ENCODE peak calls at places on chromosomes 12 and 14, in eight cellular contexts. J is ovary, C is cardiac muscle cell, X is astrocyte, N is PC-3, W is IMR-90, Q is heart left ventricle, R is progenitor cell of endocrine pancreas. D is an unnamed sample.

GRCh38 chr14:53450871-53451270 is 297.7 kb upstream of the DDHD1 start:
- DNase-seq in J (no peak), C (peak), X (peak), N (peak), W (no peak), Q (no peak), R (no peak), D (no peak)

GRCh38 chr14:96965885-96966595 is 168.9 kb downstream of the VRK1 start:
- DNase-seq in J (no peak), C (no peak), X (no peak), N (no peak), W (no peak), Q (no peak), R (no peak), D (no peak)

GRCh38 chr14:28704153-28704552 is 62.4 kb upstream of the FOXG1 start:
- DNase-seq in J (no peak), C (no peak), X (peak), N (peak), W (no peak), Q (no peak), R (no peak), D (peak)

GRCh38 chr12:125013816-125014442 is 20.5 kb downstream of the BRI3BP start:
- DNase-seq in J (no peak), C (no peak), X (no peak), N (no peak), W (no peak), Q (no peak), R (no peak), D (no peak)

GRCh38 chr12:106302401-106303201 is at the start of gene TCP11L2:
- DNase-seq in J (peak), C (peak), X (peak), N (peak), W (peak), Q (peak), R (peak), D (peak)

GRCh38 chr12:18400186-18400585 is 138.9 kb downstream of the PIK3C2G start:
- DNase-seq in J (no peak), C (peak), X (peak), N (no peak), W (peak), Q (no peak), R (no peak), D (no peak)

GRCh38 chr12:30753233-30753632 is 1.5 kb downstream of the CAPRIN2 start:
- DNase-seq in J (no peak), C (peak), X (peak), N (peak), W (peak), Q (no peak), R (no peak), D (peak)

GRCh38 chr12:105228494-105228893 is 7.5 kb downstream of the APPL2 start:
- DNase-seq in J (no peak), C (peak), X (peak), N (no peak), W (peak), Q (no peak), R (no peak), D (no peak)

GRCh38 chr12:119157528-119157927 is 21.2 kb upstream of the HSPB8 start:
- DNase-seq in J (no peak), C (no peak), X (no peak), N (no peak), W (no peak), Q (peak), R (no peak), D (no peak)

GRCh38 chr12:53065975-53066593 is 13.1 kb downstream of the SPRYD3 start:
- DNase-seq in J (peak), C (peak), X (peak), N (peak), W (peak), Q (peak), R (peak), D (peak)

GRCh38 chr12:89051065-89051677 is 301.1 kb downstream of the DUSP6 start:
- DNase-seq in J (no peak), C (peak), X (peak), N (peak), W (peak), Q (peak), R (no peak), D (peak)

GRCh38 chr14:100303179-100303578 is 3.1 kb downstream of the SLC25A29 start:
- DNase-seq in J (no peak), C (no peak), X (no peak), N (peak), W (no peak), Q (no peak), R (no peak), D (no peak)

GRCh38 chr12:86774841-86775386 is 518.7 kb upstream of the MGAT4C start:
- DNase-seq in J (no peak), C (peak), X (peak), N (peak), W (peak), Q (no peak), R (no peak), D (no peak)

GRCh38 chr14:64725360-64725815 is 21.2 kb downstream of the PLEKHG3 start:
- DNase-seq in J (no peak), C (no peak), X (no peak), N (no peak), W (no peak), Q (no peak), R (no peak), D (no peak)

GRCh38 chr12:53973093-53974042 is at the start of gene HOXC11:
- DNase-seq in J (no peak), C (no peak), X (no peak), N (peak), W (no peak), Q (no peak), R (no peak), D (peak)

GRCh38 chr12:132163911-132164288 is 19.6 kb downstream of the NOC4L start:
- DNase-seq in J (no peak), C (no peak), X (no peak), N (no peak), W (no peak), Q (no peak), R (no peak), D (no peak)

GRCh38 chr14:24110485-24110884 is 4.1 kb upstream of the DCAF11 start:
- DNase-seq in J (no peak), C (no peak), X (no peak), N (no peak), W (no peak), Q (no peak), R (no peak), D (no peak)

GRCh38 chr12:63889236-63889635 is 44.7 kb downstream of the SRGAP1 start:
- DNase-seq in J (no peak), C (peak), X (peak), N (no peak), W (peak), Q (no peak), R (no peak), D (peak)

GRCh38 chr12:114696443-114697245 is 12.7 kb upstream of the TBX3 start:
- DNase-seq in J (no peak), C (no peak), X (no peak), N (no peak), W (no peak), Q (no peak), R (no peak), D (no peak)

GRCh38 chr14:28744126-28744525 is 22.5 kb upstream of the FOXG1 start:
- DNase-seq in J (no peak), C (no peak), X (peak), N (peak), W (no peak), Q (no peak), R (no peak), D (peak)

GRCh38 chr14:48349689-48350088 is 674.3 kb upstream of the MDGA2 start:
- DNase-seq in J (no peak), C (no peak), X (peak), N (peak), W (peak), Q (no peak), R (no peak), D (no peak)

GRCh38 chr12:27285395-27285794 is 41.3 kb downstream of the STK38L start:
- DNase-seq in J (no peak), C (peak), X (peak), N (no peak), W (peak), Q (no peak), R (no peak), D (no peak)

GRCh38 chr12:56808954-56809353 is 45.8 kb downstream of the HSD17B6 start:
- DNase-seq in J (no peak), C (no peak), X (no peak), N (peak), W (no peak), Q (no peak), R (no peak), D (no peak)

GRCh38 chr14:104680806-104681688 is 8.4 kb upstream of the INF2 start:
- DNase-seq in J (no peak), C (peak), X (peak), N (peak), W (peak), Q (no peak), R (no peak), D (peak)

GRCh38 chr14:95784137-95784536 is 70.2 kb upstream of the TCL1A start:
- DNase-seq in J (no peak), C (peak), X (peak), N (peak), W (peak), Q (no peak), R (peak), D (peak)

GRCh38 chr12:68648179-68648578 is 37.5 kb downstream of the RAP1B start:
- DNase-seq in J (no peak), C (no peak), X (no peak), N (no peak), W (peak), Q (no peak), R (no peak), D (no peak)

GRCh38 chr14:38208825-38209562 is 1.3 kb downstream of the SSTR1 start:
- DNase-seq in J (no peak), C (peak), X (peak), N (no peak), W (peak), Q (peak), R (peak), D (no peak)
- TF ChIP-seq CTCF in J (no peak), C (peak), X (no peak), N (no peak), W (peak), Q (peak), R (peak), D (no peak)

GRCh38 chr12:100393202-100393601 is 36.3 kb downstream of the SLC17A8 start:
- DNase-seq in J (no peak), C (no peak), X (no peak), N (no peak), W (no peak), Q (no peak), R (no peak), D (no peak)

GRCh38 chr12:100388382-100388781 is 31.5 kb downstream of the SLC17A8 start:
- DNase-seq in J (no peak), C (no peak), X (no peak), N (no peak), W (no peak), Q (no peak), R (no peak), D (no peak)

GRCh38 chr12:100395811-100396210 is 38.9 kb downstream of the SLC17A8 start:
- DNase-seq in J (no peak), C (no peak), X (no peak), N (no peak), W (no peak), Q (no peak), R (no peak), D (no peak)

DNA sequence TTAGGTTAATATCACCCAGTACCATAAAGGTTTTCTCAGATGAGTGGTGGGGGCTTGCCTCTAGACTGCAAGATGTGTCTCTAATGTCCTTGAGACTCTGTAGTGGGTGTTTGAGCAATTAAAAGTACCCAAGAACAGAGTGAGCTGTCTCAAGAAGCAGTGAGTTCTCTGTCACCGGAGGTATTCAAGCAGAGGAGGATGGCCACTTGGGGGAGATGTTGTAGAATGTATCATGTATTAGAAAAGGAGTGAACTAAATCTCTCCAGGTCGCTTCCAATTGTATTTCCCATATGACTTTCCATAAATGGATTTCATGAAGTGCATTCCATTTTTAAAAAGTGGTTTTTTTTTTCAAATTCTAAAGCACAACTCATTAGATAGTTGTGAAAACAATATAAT is 35.0 kb downstream of the SLC17A8 start:
- DNase-seq in J (peak), C (peak), X (no peak), N (peak), W (no peak), Q (no peak), R (no peak), D (no peak)
- TF ChIP-seq CTCF in J (no peak), C (peak), X (no peak), N (peak), W (no peak), Q (peak), R (no peak), D (no peak)

GRCh38 chr12:31813305-31813704 is 84.5 kb upstream of the AMN1 start:
- DNase-seq in J (no peak), C (peak), X (no peak), N (no peak), W (no peak), Q (no peak), R (no peak), D (no peak)
- TF ChIP-seq CTCF in J (no peak), C (peak), X (no peak), N (no peak), W (no peak), Q (no peak), R (peak), D (no peak)

DNA sequence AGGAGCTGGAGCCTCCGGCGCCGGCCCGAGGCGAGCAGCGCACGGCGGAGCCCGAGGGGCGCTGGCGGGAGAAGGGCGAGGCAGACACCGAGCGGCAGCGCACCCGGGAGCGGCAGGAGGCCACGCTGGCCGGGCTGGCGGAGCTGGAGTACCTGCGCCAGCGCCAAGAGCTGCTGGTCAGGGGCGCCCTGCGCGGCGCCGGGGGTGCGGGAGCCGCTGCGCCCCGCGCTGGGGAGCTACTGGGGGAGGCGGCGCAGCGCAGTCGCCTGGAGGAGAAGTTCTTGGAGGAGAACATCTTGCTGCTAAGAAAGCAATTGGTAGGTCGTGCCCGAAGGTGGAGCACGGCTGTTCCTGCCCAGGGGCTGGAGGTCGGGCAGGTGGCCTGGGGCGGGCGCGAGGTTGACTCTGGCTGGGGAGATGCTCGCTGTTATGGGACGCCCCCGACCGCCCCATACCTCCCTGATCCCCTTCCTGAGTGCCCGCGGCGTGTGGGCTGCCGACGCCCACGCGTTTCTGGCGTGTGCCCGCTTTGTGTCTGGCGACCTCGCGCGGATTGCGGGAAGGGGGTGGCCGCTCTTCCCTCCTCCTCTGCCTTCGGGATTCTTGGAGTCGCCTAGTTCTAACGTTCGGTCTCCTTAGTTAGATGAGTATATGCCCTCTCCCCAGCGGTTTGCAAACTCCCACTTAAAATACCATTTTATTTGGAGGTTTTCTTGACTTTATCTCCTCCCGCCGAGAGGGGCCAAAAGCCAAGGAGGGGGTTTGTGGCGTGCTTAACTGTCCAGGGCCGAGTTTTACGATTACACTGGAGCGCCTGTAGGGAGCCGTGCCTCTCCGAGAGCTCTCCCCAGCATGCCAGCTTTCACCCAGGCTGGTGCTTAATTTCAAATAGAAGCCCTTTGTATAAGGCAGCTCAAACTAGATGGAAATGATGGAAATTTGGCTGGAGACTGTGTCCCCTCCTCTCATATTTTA is 756 bp downstream of the DACT1 start:
- DNase-seq in J (peak), C (peak), X (peak), N (peak), W (peak), Q (peak), R (no peak), D (peak)
- TF ChIP-seq CTCF in J (no peak), C (peak), X (no peak), N (no peak), W (peak), Q (no peak), R (no peak), D (no peak)

D was measured in RWPE1.